ENCODE peak calls at places on chromosomes 3 and 15, in seven cellular contexts. W is breast epithelium, L is suprapubic skin, J is transverse colon, I is stomach, F is esophagus muscularis mucosa, C is spleen. O is an unnamed sample.

GRCh38 chr15:52121896-52122295 is 9.3 kb upstream of the BCL2L10 start:
- DNase-seq in W (no peak), L (no peak), J (no peak), I (no peak), F (no peak), C (no peak), O (no peak)

GRCh38 chr3:10233988-10234387 is 14.3 kb upstream of the TATDN2 start:
- DNase-seq in W (no peak), L (no peak), J (no peak), I (no peak), F (no peak), C (no peak), O (no peak)

GRCh38 chr15:74657846-74658245 is 38.0 kb downstream of the EDC3 start:
- DNase-seq in W (no peak), L (no peak), J (no peak), I (no peak), F (no peak), C (no peak), O (no peak)

GRCh38 chr15:27767918-27768640 is 331.0 kb downstream of the OCA2 start:
- DNase-seq in W (no peak), L (no peak), J (no peak), I (no peak), F (peak), C (no peak), O (no peak)

GRCh38 chr3:125512135-125512920 is 7.7 kb downstream of the SNX4 start:
- DNase-seq in W (no peak), L (no peak), J (no peak), I (no peak), F (no peak), C (no peak), O (no peak)

GRCh38 chr15:70259030-70259424 is 161.3 kb upstream of the TLE3 start:
- DNase-seq in W (no peak), L (no peak), J (peak), I (peak), F (peak), C (peak), O (no peak)

GRCh38 chr3:195285403-195285802 is 14.4 kb upstream of the XXYLT1 start:
- DNase-seq in W (no peak), L (no peak), J (no peak), I (no peak), F (no peak), C (no peak), O (no peak)

GRCh38 chr3:128584412-128585020 is 66.1 kb downstream of the RPN1 start:
- DNase-seq in W (peak), L (no peak), J (peak), I (peak), F (no peak), C (peak), O (no peak)

GRCh38 chr3:134796313-134797079 is 1.4 kb downstream of the EPHB1 start:
- DNase-seq in W (no peak), L (no peak), J (no peak), I (no peak), F (peak), C (no peak), O (no peak)

GRCh38 chr15:90024406-90024805 is 23.3 kb downstream of the ZNF710 start:
- DNase-seq in W (no peak), L (no peak), J (peak), I (no peak), F (no peak), C (peak), O (no peak)

GRCh38 chr3:126545544-126545943 is 13.2 kb downstream of the C3orf22 start:
- DNase-seq in W (peak), L (peak), J (peak), I (peak), F (no peak), C (peak), O (no peak)

GRCh38 chr3:189292667-189293478 is 121.1 kb downstream of the TPRG1 start:
- DNase-seq in W (peak), L (no peak), J (peak), I (no peak), F (no peak), C (no peak), O (no peak)

GRCh38 chr3:26963356-26963742 is 340.8 kb downstream of the LRRC3B start:
- DNase-seq in W (no peak), L (no peak), J (no peak), I (no peak), F (no peak), C (no peak), O (no peak)

GRCh38 chr3:53180305-53181023 is 19.5 kb downstream of the PRKCD start:
- DNase-seq in W (no peak), L (no peak), J (peak), I (no peak), F (no peak), C (peak), O (peak)

GRCh38 chr15:82856397-82857170 is 47.2 kb downstream of the WHAMM start:
- DNase-seq in W (no peak), L (no peak), J (no peak), I (peak), F (no peak), C (no peak), O (no peak)

GRCh38 chr15:83365370-83365938 is 81.0 kb upstream of the BNC1 start:
- DNase-seq in W (no peak), L (no peak), J (peak), I (no peak), F (no peak), C (no peak), O (no peak)

GRCh38 chr15:60370804-60371700 is 26.7 kb downstream of the ANXA2 start:
- DNase-seq in W (peak), L (peak), J (peak), I (peak), F (no peak), C (no peak), O (no peak)
- TF ChIP-seq POLR2AphosphoS5 in W (peak), L (peak), J (peak), I (peak), F (peak), C (peak), O (no peak)

DNA sequence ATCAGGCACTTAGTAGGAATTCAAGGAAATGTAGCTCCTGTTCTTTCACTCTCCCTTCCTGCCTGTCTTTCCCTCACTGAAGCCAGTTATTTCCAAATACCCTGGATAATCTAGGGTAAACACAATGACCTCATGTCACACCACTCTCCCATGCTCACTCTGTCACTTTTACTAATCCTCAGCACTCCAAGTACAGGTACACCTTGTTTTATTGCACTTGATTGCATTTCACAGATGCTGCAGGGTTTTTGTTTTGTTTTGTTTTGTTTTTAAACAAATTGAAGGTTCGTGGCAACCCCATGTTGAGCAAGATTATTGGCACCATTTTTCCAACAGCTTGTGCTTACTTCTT is 40.8 kb downstream of the PPM1L start:
- DNase-seq in W (no peak), L (no peak), J (no peak), I (no peak), F (no peak), C (no peak), O (no peak)
- TF ChIP-seq POLR2A in W (no peak), L (no peak), J (no peak), I (no peak), F (no peak), C (no peak), O (no peak)

GRCh38 chr3:70310809-70311208 is 1.6 kb downstream of the MDFIC2 start:
- DNase-seq in W (no peak), L (no peak), J (no peak), I (no peak), F (no peak), C (no peak), O (no peak)
- TF ChIP-seq POLR2AphosphoS5 in W (no peak), L (no peak), J (no peak), I (no peak), F (no peak), C (no peak), O (no peak)

DNA sequence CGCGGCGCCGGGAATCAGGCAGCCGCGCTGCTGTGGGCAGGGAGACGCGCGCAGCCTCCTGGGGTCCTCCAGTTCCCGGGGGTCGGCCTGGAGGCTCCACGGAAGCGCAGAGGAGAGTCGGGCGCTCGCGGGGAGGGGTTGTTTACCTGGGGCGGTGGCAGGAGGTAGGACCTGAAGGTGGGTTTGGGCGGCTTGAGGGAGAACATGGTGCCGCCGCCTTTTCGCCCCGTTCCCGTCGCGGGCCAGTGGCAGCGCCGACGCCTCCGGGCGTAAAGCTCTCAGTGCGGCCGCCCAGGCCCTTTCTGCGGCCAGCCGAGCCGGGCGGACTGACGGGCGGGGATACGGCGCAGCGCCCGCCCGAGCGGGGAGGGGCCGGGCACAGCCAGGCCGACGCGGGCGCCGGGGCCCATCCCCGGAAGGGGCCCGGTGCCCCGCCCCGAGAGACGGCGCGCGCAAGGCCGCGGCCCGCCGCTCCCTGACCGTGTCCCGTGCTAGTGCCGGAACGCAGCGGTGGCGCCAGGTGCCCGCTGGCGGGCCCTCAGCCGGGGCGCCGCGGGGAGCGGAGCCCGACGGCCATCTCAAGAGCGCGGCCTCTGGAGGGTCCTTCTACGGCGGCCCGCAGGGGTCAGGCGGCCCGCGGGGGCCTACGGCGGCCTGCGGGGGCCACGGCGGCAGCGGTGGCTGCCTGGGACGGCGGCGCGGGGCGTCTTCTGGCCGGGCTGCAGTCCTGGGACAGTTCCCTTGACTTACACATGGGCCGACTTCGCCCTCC is at the start of gene MTMR10:
- DNase-seq in W (peak), L (peak), J (peak), I (peak), F (no peak), C (peak), O (peak)
- TF ChIP-seq POLR2A in W (peak), L (peak), J (peak), I (no peak), F (peak), C (peak), O (peak)

DNA sequence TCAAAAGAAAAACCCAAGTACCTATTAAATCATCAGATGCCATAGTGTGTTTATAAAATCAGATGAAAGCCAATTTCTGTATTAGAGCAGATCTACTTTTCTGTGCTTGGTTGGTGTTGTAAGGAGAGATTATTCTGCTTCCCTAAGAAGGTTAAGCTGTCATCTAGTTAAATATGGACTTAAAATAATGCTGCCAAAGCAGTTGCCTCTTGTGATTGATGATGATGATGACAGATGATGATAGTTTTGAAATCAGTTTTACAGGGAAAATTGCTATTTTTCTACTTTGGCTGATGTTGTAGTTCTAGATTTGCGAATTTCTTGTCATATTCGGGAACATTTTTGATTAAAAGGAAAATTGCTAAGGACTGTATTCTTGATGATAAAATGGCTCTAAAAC is 148.6 kb downstream of the CNTN4 start:
- DNase-seq in W (no peak), L (no peak), J (no peak), I (no peak), F (no peak), C (no peak), O (no peak)
- TF ChIP-seq POLR2AphosphoS5 in W (no peak), L (no peak), J (no peak), I (no peak), F (no peak), C (no peak), O (no peak)

GRCh38 chr3:197456271-197457091 is 99.3 kb downstream of the BDH1 start:
- DNase-seq in W (peak), L (peak), J (peak), I (peak), F (peak), C (peak), O (peak)
- TF ChIP-seq POLR2A in W (no peak), L (no peak), J (peak), I (no peak), F (no peak), C (no peak), O (peak)